ENCODE peak calls at places on chromosome 18, in five cellular contexts. Z is spleen, L is stomach, B is H9, C is AG04450. O is an unnamed sample.

GRCh38 chr18:42861259-42861658 is 254.2 kb downstream of the RIT2 start:
- DNase-seq in L (no peak), Z (no peak), B (no peak), C (no peak), O (no peak)

GRCh38 chr18:12307251-12307736 is 747 bp upstream of the TUBB6 start:
- DNase-seq in L (no peak), B (no peak), Z (peak), C (no peak), O (peak)

GRCh38 chr18:57022716-57023115 is 124.2 kb upstream of the BOD1L2 start:
- DNase-seq in Z (no peak), C (no peak), B (no peak), L (no peak), O (no peak)

GRCh38 chr18:43571078-43571689 is 293.9 kb upstream of the SYT4 start:
- DNase-seq in B (no peak), L (peak), C (peak), Z (no peak), O (no peak)

GRCh38 chr18:58370662-58371061 is 258.2 kb downstream of the ALPK2 start:
- DNase-seq in C (no peak), Z (no peak), B (no peak), L (no peak), O (no peak)

GRCh38 chr18:79960921-79961526 is 3.4 kb upstream of the HSBP1L1 start:
- DNase-seq in Z (peak), C (no peak), B (no peak), L (no peak), O (no peak)

GRCh38 chr18:80033181-80034067 is 810 bp upstream of the RBFA start:
- DNase-seq in Z (no peak), L (no peak), B (peak), C (no peak), O (peak)

GRCh38 chr18:2096581-2096980 is 474.7 kb downstream of the METTL4 start:
- DNase-seq in Z (no peak), C (no peak), B (no peak), L (no peak), O (no peak)

GRCh38 chr18:43932140-43932539 is 654.9 kb upstream of the SYT4 start:
- DNase-seq in L (no peak), B (no peak), Z (no peak), C (no peak), O (no peak)

GRCh38 chr18:58101291-58101706 is 57.3 kb downstream of the NEDD4L start:
- DNase-seq in Z (no peak), B (no peak), L (no peak), C (no peak), O (no peak)

GRCh38 chr18:70423988-70424387 is 135.1 kb downstream of the SOCS6 start:
- DNase-seq in C (no peak), L (peak), B (no peak), Z (no peak), O (no peak)

GRCh38 chr18:3062798-3063563 is 50.0 kb upstream of the LPIN2 start:
- DNase-seq in L (peak), B (peak), C (no peak), Z (peak), O (peak)

GRCh38 chr18:57660961-57661360 is 39.3 kb upstream of the NARS1 start:
- DNase-seq in Z (no peak), C (peak), B (peak), L (no peak), O (no peak)

GRCh38 chr18:77106331-77106730 is 26.3 kb downstream of the MBP start:
- DNase-seq in L (no peak), Z (no peak), C (no peak), B (no peak), O (no peak)

GRCh38 chr18:3281456-3282400 is 19.8 kb downstream of the MYL12B start:
- DNase-seq in L (no peak), C (no peak), B (no peak), Z (no peak), O (no peak)

GRCh38 chr18:7844418-7844817 is 277.3 kb downstream of the PTPRM start:
- DNase-seq in Z (no peak), L (no peak), B (no peak), C (no peak), O (no peak)

GRCh38 chr18:49340446-49340845 is 120.0 kb downstream of the DYM start:
- DNase-seq in Z (no peak), L (no peak), C (no peak), B (no peak), O (no peak)

GRCh38 chr18:59631583-59632181 is 65.5 kb downstream of the CCBE1 start:
- DNase-seq in C (no peak), Z (no peak), B (peak), L (no peak), O (no peak)

GRCh38 chr18:50374753-50375391 is at the start of gene SKA1:
- DNase-seq in B (peak), Z (peak), L (peak), C (peak), O (peak)

GRCh38 chr18:35577045-35577848 is 4.3 kb upstream of the GALNT1 start:
- DNase-seq in C (no peak), B (no peak), Z (no peak), L (no peak), O (no peak)

GRCh38 chr18:80253236-80253635 is 5.9 kb upstream of the PARD6G start:
- DNase-seq in L (no peak), C (no peak), B (no peak), Z (no peak), O (no peak)

GRCh38 chr18:5900249-5900648 is 4.9 kb upstream of the TMEM200C start:
- DNase-seq in Z (no peak), L (no peak), C (no peak), B (no peak), O (no peak)

GRCh38 chr18:36511791-36512352 is 214.4 kb downstream of the FHOD3 start:
- DNase-seq in C (no peak), L (no peak), Z (no peak), B (no peak), O (no peak)

GRCh38 chr18:6220129-6220528 is 194.6 kb downstream of the L3MBTL4 start:
- DNase-seq in C (no peak), B (no peak), L (no peak), Z (no peak), O (no peak)

GRCh38 chr18:49048361-49048760 is 97.6 kb upstream of the SMAD7 start:
- DNase-seq in B (no peak), Z (no peak), C (peak), L (no peak), O (no peak)

GRCh38 chr18:36759167-36759776 is 69.5 kb downstream of the TPGS2 start:
- DNase-seq in L (no peak), Z (no peak), B (no peak), C (no peak), O (no peak)

GRCh38 chr18:8615397-8616025 is 6.3 kb downstream of the RAB12 start:
- DNase-seq in Z (no peak), B (no peak), C (peak), L (no peak), O (peak)

GRCh38 chr18:9673296-9674251 is 34.5 kb upstream of the RAB31 start:
- DNase-seq in L (peak), Z (no peak), C (no peak), B (peak), O (peak)
- H3K27ac ChIP-seq in L (peak), Z (peak), C (no peak), B (no peak), O (no peak)

GRCh38 chr18:47932603-47933002 is 2.1 kb upstream of the SMAD2 start:
- DNase-seq in Z (no peak), C (no peak), L (no peak), B (no peak), O (no peak)
- TF ChIP-seq CTCF in Z (no peak), C (no peak), L (no peak), B (peak), O (no peak)

GRCh38 chr18:67517224-67517765 is 775 bp upstream of the DSEL start:
- DNase-seq in C (no peak), L (no peak), Z (no peak), B (no peak), O (peak)
- H3K27ac ChIP-seq in C (peak), L (peak), Z (peak), B (no peak), O (peak)

GRCh38 chr18:64747803-64748202 is 598.9 kb upstream of the LINC00305 start:
- DNase-seq in C (no peak), B (no peak), L (no peak), Z (no peak), O (no peak)
- TF ChIP-seq CTCF in C (no peak), B (peak), L (no peak), Z (no peak), O (no peak)

GRCh38 chr18:10895976-10896375 is 253.4 kb downstream of the PIEZO2 start:
- DNase-seq in L (no peak), C (no peak), Z (no peak), B (no peak), O (no peak)
- H3K27ac ChIP-seq in L (no peak), C (no peak), Z (no peak), B (no peak), O (no peak)

DNA sequence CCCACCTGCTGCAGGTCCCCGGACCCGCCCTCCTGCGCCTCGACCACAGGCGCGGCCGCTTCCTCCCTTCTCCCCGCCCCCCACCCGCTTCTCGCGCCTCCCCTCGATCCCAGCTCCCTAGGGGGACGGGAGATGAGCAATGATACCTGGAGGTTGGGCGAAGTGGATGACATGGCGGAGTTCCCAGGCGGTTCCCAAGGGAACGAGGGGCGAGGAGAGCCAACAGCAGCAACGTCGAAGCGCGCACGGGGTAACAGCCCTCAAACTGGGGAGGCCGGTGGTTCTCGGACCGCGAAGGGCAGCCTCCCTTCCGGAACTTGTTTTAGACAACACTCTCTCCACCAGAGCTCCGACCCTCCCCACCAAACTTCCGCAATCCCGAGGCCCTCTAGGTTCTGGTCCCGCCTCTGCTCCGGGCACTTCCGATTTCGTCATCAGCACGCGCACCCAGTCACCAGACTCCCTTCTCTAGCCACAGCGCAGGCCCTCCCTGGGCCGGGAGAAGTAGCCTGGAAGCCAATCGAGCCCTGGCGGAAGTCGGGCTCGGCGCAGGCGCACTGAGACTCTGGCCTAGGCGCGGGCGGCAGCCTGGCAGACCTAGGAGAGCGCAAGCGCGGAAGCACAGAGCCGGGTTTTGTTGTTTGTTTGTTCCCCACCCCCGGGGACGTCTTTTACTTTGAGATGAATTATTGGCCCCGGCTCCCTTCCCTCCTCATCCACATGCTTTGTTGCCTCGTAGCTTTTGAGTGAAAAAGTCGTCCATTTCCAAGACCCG is at the start of gene VPS4B:
- DNase-seq in L (peak), C (peak), B (peak), Z (peak), O (peak)
- TF ChIP-seq CTCF in L (no peak), C (no peak), B (no peak), Z (no peak), O (peak)